ENCODE peak calls at places on chromosomes 7 and 10, in five cellular contexts. V is keratinocyte, X is Calu3, J is foreskin fibroblast, Q is GM13977. N is an unnamed sample.

GRCh38 chr7:20132596-20132995 is 84.6 kb downstream of the MACC1 start:
- DNase-seq in X (no peak), Q (no peak), V (no peak), J (no peak), N (no peak)

GRCh38 chr10:7301039-7301768 is 109.6 kb downstream of the SFMBT2 start:
- DNase-seq in X (peak; percentile 14), V (no peak), Q (no peak), J (no peak), N (no peak)

GRCh38 chr7:108247646-108248045 is 117.5 kb upstream of the LAMB4 start:
- DNase-seq in Q (no peak), V (no peak), J (no peak), X (no peak), N (no peak)

GRCh38 chr10:18409599-18410397 is 241.6 kb downstream of the NSUN6 start:
- DNase-seq in V (no peak), J (no peak), Q (no peak), X (no peak), N (no peak)

GRCh38 chr10:93911865-93912264 is 18.1 kb downstream of the SLC35G1 start:
- DNase-seq in X (no peak), V (no peak), Q (no peak), J (no peak), N (no peak)

GRCh38 chr7:111595780-111596179 is 33.5 kb upstream of the IMMP2L start:
- DNase-seq in X (no peak), V (no peak), J (no peak), Q (no peak), N (no peak)

GRCh38 chr10:76397210-76397881 is 965.9 kb downstream of the LRMDA start:
- DNase-seq in V (no peak), X (no peak), Q (no peak), J (peak; percentile 76), N (no peak)

GRCh38 chr10:44011603-44011981 is 362.9 kb upstream of the ZNF32 start:
- DNase-seq in V (no peak), J (no peak), Q (no peak), X (no peak), N (no peak)

GRCh38 chr7:85074-85945 is 107.1 kb upstream of the FAM20C start:
- DNase-seq in V (no peak), Q (no peak), X (peak; percentile 62), J (peak; percentile 14), N (no peak)

GRCh38 chr10:10498781-10499180 is 518.9 kb upstream of the CELF2 start:
- DNase-seq in J (peak; percentile 29), X (no peak), Q (no peak), V (no peak), N (no peak)

GRCh38 chr10:1661861-1662260 is 75.5 kb downstream of the ADARB2 start:
- DNase-seq in Q (peak; percentile 52), V (no peak), J (no peak), X (no peak), N (peak; percentile 10)

GRCh38 chr10:85651507-85651902 is 715.1 kb downstream of the GRID1 start:
- DNase-seq in J (no peak), Q (no peak), V (no peak), X (no peak), N (no peak)

GRCh38 chr7:2321020-2321419 is 6.8 kb upstream of the SNX8 start:
- DNase-seq in X (no peak), V (no peak), Q (no peak), J (no peak), N (no peak)

GRCh38 chr10:103968441-103969391 is 1.8 kb downstream of the SLK start:
- DNase-seq in V (no peak), X (no peak), J (no peak), Q (no peak), N (no peak)

DNA sequence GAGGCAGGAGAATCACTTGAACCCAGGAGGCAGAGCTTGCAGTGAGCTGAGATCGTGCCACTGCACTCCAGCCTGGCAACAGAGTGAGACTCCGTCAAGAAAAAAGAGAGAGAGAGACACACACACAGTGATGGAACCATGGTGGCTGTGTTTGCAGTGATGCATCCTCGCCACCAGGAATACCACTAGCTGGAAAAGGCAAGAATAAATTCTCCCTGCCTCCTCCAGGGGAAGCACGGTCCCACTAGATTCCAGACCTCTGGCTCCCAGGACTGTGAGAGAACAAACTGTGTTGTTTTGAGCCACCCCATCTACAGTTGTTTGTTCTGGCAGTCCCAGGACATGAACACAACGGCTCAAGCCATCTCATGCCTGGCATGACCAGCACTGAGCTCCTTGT is 320.3 kb upstream of the FOXK1 start:
- DNase-seq in V (no peak), X (no peak), Q (no peak), J (no peak), N (no peak)
- TF ChIP-seq CTCF in V (no peak), X (no peak), Q (no peak), J (no peak), N (no peak)

DNA sequence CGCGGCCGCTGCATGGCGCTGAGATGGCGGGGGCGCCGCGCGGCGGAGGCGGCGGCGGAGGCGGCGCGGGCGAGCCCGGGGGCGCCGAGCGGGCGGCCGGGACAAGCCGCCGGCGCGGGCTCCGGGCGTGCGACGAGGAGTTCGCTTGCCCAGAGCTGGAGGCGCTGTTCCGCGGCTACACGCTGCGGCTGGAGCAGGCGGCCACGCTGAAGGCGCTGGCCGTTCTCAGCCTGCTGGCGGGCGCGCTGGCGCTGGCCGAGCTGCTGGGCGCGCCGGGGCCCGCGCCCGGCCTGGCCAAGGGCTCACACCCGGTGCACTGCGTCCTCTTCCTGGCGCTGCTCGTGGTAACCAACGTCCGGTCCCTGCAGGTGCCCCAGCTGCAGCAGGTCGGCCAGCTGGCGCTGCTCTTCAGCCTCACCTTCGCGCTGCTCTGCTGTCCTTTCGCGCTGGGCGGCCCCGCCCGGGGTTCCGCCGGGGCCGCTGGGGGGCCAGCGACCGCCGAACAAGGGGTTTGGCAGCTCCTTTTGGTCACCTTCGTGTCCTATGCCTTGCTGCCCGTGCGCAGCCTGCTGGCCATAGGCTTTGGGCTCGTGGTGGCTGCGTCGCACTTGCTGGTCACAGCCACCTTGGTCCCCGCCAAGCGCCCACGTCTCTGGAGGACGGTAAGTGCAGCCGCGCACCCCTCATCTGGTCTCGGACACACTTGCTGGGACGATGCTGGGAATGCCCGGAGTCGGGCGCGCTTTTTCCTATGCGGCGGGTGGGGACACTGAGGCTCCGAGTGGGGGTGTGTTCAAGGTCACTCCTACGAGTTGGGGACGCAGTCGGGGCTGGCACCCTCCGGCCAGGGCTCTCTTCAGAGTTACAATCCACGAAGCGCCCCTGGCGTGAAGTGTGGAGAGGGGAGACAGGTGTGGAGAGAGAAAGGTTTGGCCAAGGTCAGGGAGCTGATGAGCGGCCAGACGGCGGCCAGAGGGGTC is 643 bp downstream of the ADCY1 start:
- DNase-seq in Q (peak; percentile 83), J (peak; percentile 51), X (peak; percentile 74), V (no peak), N (no peak)
- TF ChIP-seq CTCF in Q (peak; percentile 30), J (no peak), X (no peak), V (peak; percentile 4), N (no peak)

DNA sequence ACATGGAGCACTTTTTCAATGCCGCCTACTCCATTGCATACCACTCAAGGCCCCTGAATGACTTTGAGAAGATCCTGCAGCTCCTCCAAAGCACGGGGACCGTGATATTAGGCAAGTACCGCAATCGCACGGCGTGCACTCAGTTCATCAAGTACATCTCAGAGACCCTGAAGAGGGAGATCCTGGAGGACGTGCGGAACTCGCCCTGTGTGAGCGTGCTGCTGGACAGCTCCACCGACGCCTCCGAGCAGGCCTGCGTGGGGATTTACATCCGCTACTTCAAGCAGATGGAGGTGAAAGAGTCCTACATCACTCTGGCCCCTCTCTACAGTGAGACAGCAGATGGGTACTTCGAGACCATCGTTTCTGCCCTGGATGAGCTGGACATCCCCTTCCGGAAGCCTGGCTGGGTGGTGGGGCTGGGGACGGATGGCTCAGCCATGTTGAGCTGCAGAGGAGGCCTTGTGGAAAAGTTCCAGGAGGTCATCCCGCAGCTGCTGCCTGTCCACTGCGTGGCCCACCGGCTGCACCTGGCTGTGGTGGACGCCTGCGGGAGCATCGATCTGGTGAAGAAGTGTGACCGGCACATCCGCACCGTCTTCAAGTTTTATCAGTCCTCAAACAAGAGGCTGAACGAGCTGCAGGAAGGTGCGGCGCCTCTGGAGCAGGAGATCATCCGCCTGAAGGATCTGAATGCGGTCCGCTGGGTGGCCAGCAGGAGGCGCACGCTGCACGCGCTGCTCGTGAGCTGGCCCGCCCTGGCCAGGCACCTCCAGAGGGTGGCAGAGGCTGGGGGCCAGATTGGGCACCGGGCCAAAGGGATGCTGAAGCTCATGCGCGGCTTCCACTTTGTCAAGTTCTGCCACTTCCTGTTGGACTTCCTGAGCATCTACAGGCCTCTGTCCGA is 12.7 kb upstream of the ATP6V0E2 start:
- DNase-seq in Q (no peak), X (no peak), J (no peak), V (no peak), N (no peak)
- TF ChIP-seq CTCF in Q (peak; percentile 41), X (no peak), J (peak; percentile 8), V (no peak), N (peak; percentile 6)

DNA sequence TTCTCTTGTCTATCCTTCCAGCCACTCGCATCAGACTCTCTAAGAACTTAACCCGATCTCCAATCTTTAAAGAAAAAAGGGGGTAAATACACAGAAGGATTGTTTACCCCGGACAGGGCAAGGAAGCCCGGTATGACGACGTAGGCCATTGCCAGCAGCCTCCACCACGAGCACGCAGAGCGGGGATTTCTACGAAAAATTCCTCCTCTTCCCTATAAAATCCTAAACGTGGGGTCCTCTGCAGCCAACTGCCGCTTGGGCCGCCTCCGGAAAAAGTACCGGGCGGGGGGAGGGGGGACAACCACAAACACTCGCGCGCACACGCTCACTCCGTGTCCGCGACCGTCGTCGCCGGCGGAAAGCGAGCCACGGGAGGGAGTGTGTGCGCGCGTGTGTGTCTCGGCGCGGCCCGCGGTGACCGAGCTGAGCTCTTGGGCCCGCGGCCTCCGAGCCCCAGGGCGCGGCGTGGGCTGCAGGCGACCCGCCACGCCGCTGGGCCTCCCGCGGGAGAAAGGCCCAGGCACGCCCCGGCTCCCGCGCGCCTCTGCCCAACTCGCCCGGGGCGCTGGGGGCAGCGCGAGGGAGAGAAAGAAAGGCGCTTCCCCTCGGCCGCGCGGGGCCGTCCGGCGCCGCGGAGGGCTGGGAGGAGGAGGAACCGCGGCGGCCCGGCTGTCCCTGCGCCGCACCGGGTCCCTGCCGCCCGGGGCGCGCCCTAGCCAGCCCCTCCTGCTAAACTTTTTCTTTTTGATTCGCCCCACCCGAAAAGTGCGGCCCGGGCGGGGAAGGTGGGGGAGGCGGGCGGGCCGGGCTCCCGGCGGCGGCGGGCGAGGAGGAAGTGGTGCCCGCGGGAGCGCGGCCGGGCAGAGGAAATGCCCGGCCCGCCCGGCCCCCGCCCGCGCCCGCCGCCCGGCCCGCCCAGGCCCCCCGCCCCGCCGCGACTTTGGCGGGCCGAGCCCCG is 1.6 kb downstream of the CTBP2 start:
- DNase-seq in Q (peak; percentile 74), X (no peak), J (peak; percentile 40), V (no peak), N (peak; percentile 60)
- TF ChIP-seq CTCF in Q (no peak), X (no peak), J (no peak), V (no peak), N (no peak)

GRCh38 chr7:126699707-126700106 is 553.0 kb downstream of the GRM8 start:
- DNase-seq in J (no peak), X (no peak), V (no peak), Q (no peak), N (no peak)
- TF ChIP-seq CTCF in J (no peak), X (no peak), V (no peak), Q (peak; percentile 19), N (no peak)

GRCh38 chr10:127871631-127872010 is 21.1 kb downstream of the CLRN3 start:
- DNase-seq in J (no peak), V (no peak), Q (no peak), X (no peak), N (no peak)

GRCh38 chr10:127874966-127875765 is 17.6 kb downstream of the CLRN3 start:
- DNase-seq in X (no peak), V (no peak), Q (no peak), J (no peak), N (no peak)

GRCh38 chr10:127872011-127872741 is 20.6 kb downstream of the CLRN3 start:
- DNase-seq in Q (no peak), V (no peak), X (no peak), J (no peak), N (peak; percentile 72)

GRCh38 chr10:127873901-127874470 is 18.8 kb downstream of the CLRN3 start:
- DNase-seq in V (no peak), X (no peak), J (no peak), Q (no peak), N (no peak)

GRCh38 chr10:127872871-127873600 is 19.7 kb downstream of the CLRN3 start:
- DNase-seq in X (peak; percentile 50), J (no peak), Q (no peak), V (no peak), N (peak; percentile 83)
- TF ChIP-seq CTCF in X (peak; percentile 39), J (no peak), Q (no peak), V (no peak), N (peak; percentile 45)